ENCODE peak calls at places on chromosomes 1 and 21, in six cellular contexts. One of them, this sample, is unnamed.

GRCh38 chr1:12595839-12596821 is 21.9 kb downstream of the DHRS3 start:
- DNase-seq in AG10803: peak; percentile 99
- DNase-seq in GM12864: no peak
- DNase-seq in activated gamma-delta T cell treated with anti-CD3 and anti-CD28 coated beads, Interleukin-2, amount 50 U/mL, for 16 hours: no peak
- DNase-seq in A172: peak; percentile 52
- DNase-seq in GM12892: no peak
- DNase-seq in this sample: no peak

GRCh38 chr1:237197470-237198425 is 155.8 kb downstream of the RYR2 start:
- DNase-seq in GM12892: no peak
- DNase-seq in activated gamma-delta T cell treated with anti-CD3 and anti-CD28 coated beads, Interleukin-2, amount 50 U/mL, for 16 hours: no peak
- DNase-seq in GM12864: no peak
- DNase-seq in A172: peak; percentile 27
- DNase-seq in AG10803: no peak
- DNase-seq in this sample: no peak

GRCh38 chr1:42753070-42753469 is 13.0 kb upstream of the CLDN19 start:
- DNase-seq in activated gamma-delta T cell treated with anti-CD3 and anti-CD28 coated beads, Interleukin-2, amount 50 U/mL, for 16 hours: no peak
- DNase-seq in GM12864: no peak
- DNase-seq in AG10803: peak; percentile 71
- DNase-seq in A172: no peak
- DNase-seq in GM12892: no peak
- DNase-seq in this sample: no peak

GRCh38 chr1:180920702-180921101 is 8.0 kb downstream of the KIAA1614 start:
- DNase-seq in activated gamma-delta T cell treated with anti-CD3 and anti-CD28 coated beads, Interleukin-2, amount 50 U/mL, for 16 hours: no peak
- DNase-seq in GM12864: no peak
- DNase-seq in A172: no peak
- DNase-seq in AG10803: no peak
- DNase-seq in GM12892: no peak
- DNase-seq in this sample: no peak

GRCh38 chr1:178942285-178943218 is 71.7 kb upstream of the ANGPTL1 start:
- DNase-seq in activated gamma-delta T cell treated with anti-CD3 and anti-CD28 coated beads, Interleukin-2, amount 50 U/mL, for 16 hours: no peak
- DNase-seq in A172: peak; percentile 66
- DNase-seq in GM12864: no peak
- DNase-seq in AG10803: peak; percentile 60
- DNase-seq in GM12892: no peak
- DNase-seq in this sample: no peak

GRCh38 chr1:100440075-100440809 is 87.9 kb downstream of the CDC14A start:
- DNase-seq in GM12864: no peak
- DNase-seq in GM12892: no peak
- DNase-seq in AG10803: no peak
- DNase-seq in A172: peak; percentile 38
- DNase-seq in activated gamma-delta T cell treated with anti-CD3 and anti-CD28 coated beads, Interleukin-2, amount 50 U/mL, for 16 hours: peak; percentile 66
- DNase-seq in this sample: peak; percentile 42

GRCh38 chr1:47551971-47552528 is 114.2 kb downstream of the FOXD2 start:
- DNase-seq in A172: no peak
- DNase-seq in AG10803: no peak
- DNase-seq in activated gamma-delta T cell treated with anti-CD3 and anti-CD28 coated beads, Interleukin-2, amount 50 U/mL, for 16 hours: no peak
- DNase-seq in GM12864: no peak
- DNase-seq in GM12892: no peak
- DNase-seq in this sample: no peak

GRCh38 chr1:214573386-214574358 is 22.3 kb upstream of the PTPN14 start:
- DNase-seq in AG10803: peak; percentile 52
- DNase-seq in GM12892: no peak
- DNase-seq in A172: peak; percentile 48
- DNase-seq in activated gamma-delta T cell treated with anti-CD3 and anti-CD28 coated beads, Interleukin-2, amount 50 U/mL, for 16 hours: no peak
- DNase-seq in GM12864: no peak
- DNase-seq in this sample: no peak

GRCh38 chr1:156566436-156566835 is 5.9 kb downstream of the IQGAP3 start:
- DNase-seq in GM12892: no peak
- DNase-seq in GM12864: no peak
- DNase-seq in A172: no peak
- DNase-seq in AG10803: no peak
- DNase-seq in activated gamma-delta T cell treated with anti-CD3 and anti-CD28 coated beads, Interleukin-2, amount 50 U/mL, for 16 hours: no peak
- DNase-seq in this sample: no peak

GRCh38 chr1:150429805-150430204 is 57.4 kb upstream of the TARS2 start:
- DNase-seq in GM12864: no peak
- DNase-seq in A172: peak; percentile 22
- DNase-seq in GM12892: no peak
- DNase-seq in activated gamma-delta T cell treated with anti-CD3 and anti-CD28 coated beads, Interleukin-2, amount 50 U/mL, for 16 hours: no peak
- DNase-seq in AG10803: no peak
- DNase-seq in this sample: no peak

GRCh38 chr1:154256666-154257065 is 15.8 kb upstream of the HAX1 start:
- DNase-seq in GM12892: no peak
- DNase-seq in A172: no peak
- DNase-seq in activated gamma-delta T cell treated with anti-CD3 and anti-CD28 coated beads, Interleukin-2, amount 50 U/mL, for 16 hours: no peak
- DNase-seq in AG10803: no peak
- DNase-seq in GM12864: no peak
- DNase-seq in this sample: no peak

GRCh38 chr1:112263464-112263863 is 132.6 kb upstream of the CTTNBP2NL start:
- DNase-seq in activated gamma-delta T cell treated with anti-CD3 and anti-CD28 coated beads, Interleukin-2, amount 50 U/mL, for 16 hours: no peak
- DNase-seq in A172: peak; percentile 81
- DNase-seq in GM12864: no peak
- DNase-seq in GM12892: no peak
- DNase-seq in AG10803: peak; percentile 19
- DNase-seq in this sample: no peak

GRCh38 chr1:180167721-180168467 is 13.2 kb downstream of the QSOX1 start:
- DNase-seq in activated gamma-delta T cell treated with anti-CD3 and anti-CD28 coated beads, Interleukin-2, amount 50 U/mL, for 16 hours: no peak
- DNase-seq in GM12864: no peak
- DNase-seq in A172: peak; percentile 88
- DNase-seq in GM12892: no peak
- DNase-seq in AG10803: no peak
- DNase-seq in this sample: no peak

GRCh38 chr1:117128323-117129079 is 7.0 kb upstream of the TRIM45 start:
- DNase-seq in GM12892: no peak
- DNase-seq in activated gamma-delta T cell treated with anti-CD3 and anti-CD28 coated beads, Interleukin-2, amount 50 U/mL, for 16 hours: no peak
- DNase-seq in A172: peak; percentile 55
- DNase-seq in AG10803: peak; percentile 46
- DNase-seq in GM12864: no peak
- DNase-seq in this sample: no peak

GRCh38 chr1:181106479-181106878 is 18.0 kb downstream of the IER5 start:
- DNase-seq in activated gamma-delta T cell treated with anti-CD3 and anti-CD28 coated beads, Interleukin-2, amount 50 U/mL, for 16 hours: no peak
- DNase-seq in GM12864: no peak
- DNase-seq in A172: no peak
- DNase-seq in GM12892: no peak
- DNase-seq in AG10803: no peak
- DNase-seq in this sample: no peak

GRCh38 chr1:212782422-212783154 is 9.0 kb downstream of the NSL1 start:
- DNase-seq in GM12864: no peak
- DNase-seq in activated gamma-delta T cell treated with anti-CD3 and anti-CD28 coated beads, Interleukin-2, amount 50 U/mL, for 16 hours: no peak
- DNase-seq in AG10803: peak; percentile 43
- DNase-seq in GM12892: no peak
- DNase-seq in A172: peak; percentile 70
- DNase-seq in this sample: no peak

GRCh38 chr1:211734791-211735190 is 59.4 kb upstream of the NEK2 start:
- DNase-seq in GM12892: no peak
- DNase-seq in AG10803: no peak
- DNase-seq in GM12864: no peak
- DNase-seq in activated gamma-delta T cell treated with anti-CD3 and anti-CD28 coated beads, Interleukin-2, amount 50 U/mL, for 16 hours: no peak
- DNase-seq in A172: no peak
- DNase-seq in this sample: no peak

GRCh38 chr21:29669416-29669815 is 270.4 kb downstream of the GRIK1 start:
- DNase-seq in GM12864: no peak
- DNase-seq in activated gamma-delta T cell treated with anti-CD3 and anti-CD28 coated beads, Interleukin-2, amount 50 U/mL, for 16 hours: no peak
- DNase-seq in GM12892: no peak
- DNase-seq in AG10803: no peak
- DNase-seq in A172: no peak
- DNase-seq in this sample: no peak

GRCh38 chr1:84887261-84887934 is 5.6 kb downstream of the LPAR3 start:
- DNase-seq in GM12892: no peak
- DNase-seq in GM12864: no peak
- DNase-seq in A172: no peak
- DNase-seq in AG10803: peak; percentile 72
- DNase-seq in activated gamma-delta T cell treated with anti-CD3 and anti-CD28 coated beads, Interleukin-2, amount 50 U/mL, for 16 hours: no peak
- DNase-seq in this sample: no peak

GRCh38 chr1:43493661-43494450 is 36.8 kb upstream of the PTPRF start:
- DNase-seq in AG10803: no peak
- DNase-seq in A172: no peak
- DNase-seq in activated gamma-delta T cell treated with anti-CD3 and anti-CD28 coated beads, Interleukin-2, amount 50 U/mL, for 16 hours: no peak
- DNase-seq in GM12864: no peak
- DNase-seq in GM12892: no peak
- DNase-seq in this sample: no peak

GRCh38 chr21:14088391-14088790 is 122.4 kb downstream of the LIPI start:
- DNase-seq in activated gamma-delta T cell treated with anti-CD3 and anti-CD28 coated beads, Interleukin-2, amount 50 U/mL, for 16 hours: no peak
- DNase-seq in GM12864: no peak
- DNase-seq in GM12892: no peak
- DNase-seq in A172: no peak
- DNase-seq in AG10803: no peak
- DNase-seq in this sample: no peak

GRCh38 chr1:184634296-184634695 is 120.4 kb downstream of the EDEM3 start:
- DNase-seq in activated gamma-delta T cell treated with anti-CD3 and anti-CD28 coated beads, Interleukin-2, amount 50 U/mL, for 16 hours: no peak
- DNase-seq in GM12892: no peak
- DNase-seq in AG10803: no peak
- DNase-seq in A172: no peak
- DNase-seq in GM12864: no peak
- DNase-seq in this sample: no peak

GRCh38 chr1:101075926-101076325 is 50.3 kb upstream of the DPH5 start:
- DNase-seq in GM12864: no peak
- DNase-seq in AG10803: no peak
- DNase-seq in A172: no peak
- DNase-seq in activated gamma-delta T cell treated with anti-CD3 and anti-CD28 coated beads, Interleukin-2, amount 50 U/mL, for 16 hours: no peak
- DNase-seq in GM12892: no peak
- DNase-seq in this sample: no peak

GRCh38 chr1:1889847-1890505 is 911 bp downstream of the GNB1 start:
- DNase-seq in activated gamma-delta T cell treated with anti-CD3 and anti-CD28 coated beads, Interleukin-2, amount 50 U/mL, for 16 hours: peak; percentile 14
- DNase-seq in GM12892: peak; percentile 62
- DNase-seq in AG10803: peak; percentile 56
- DNase-seq in A172: peak; percentile 16
- DNase-seq in GM12864: no peak
- DNase-seq in this sample: peak; percentile 31

GRCh38 chr21:18810136-18810535 is 406.6 kb upstream of the TMPRSS15 start:
- DNase-seq in activated gamma-delta T cell treated with anti-CD3 and anti-CD28 coated beads, Interleukin-2, amount 50 U/mL, for 16 hours: no peak
- DNase-seq in GM12864: no peak
- DNase-seq in GM12892: no peak
- DNase-seq in AG10803: no peak
- DNase-seq in A172: no peak
- DNase-seq in this sample: no peak

GRCh38 chr1:232339077-232339476 is 290.9 kb downstream of the SIPA1L2 start:
- DNase-seq in A172: no peak
- DNase-seq in GM12892: no peak
- DNase-seq in AG10803: no peak
- DNase-seq in activated gamma-delta T cell treated with anti-CD3 and anti-CD28 coated beads, Interleukin-2, amount 50 U/mL, for 16 hours: no peak
- DNase-seq in GM12864: no peak
- DNase-seq in this sample: no peak

This sample was measured in stimulated activated CD8-positive, alpha-beta memory T cell treated with anti-CD3 and anti-CD28 coated beads, Interleukin-12 subunit alpha, Interleukin-12 subunit beta, amount 100 ng/mL, for 4 hours.